ENCODE peak calls at places on chromosomes 1 and 21, in five cellular contexts. One of them, this sample, is unnamed.

GRCh38 chr1:11880911-11881748 is 22.4 kb upstream of the NPPB start:
- DNase-seq in D721Med: no peak
- DNase-seq in progenitor cell of endocrine pancreas: no peak
- DNase-seq in NCI-H1930: no peak
- DNase-seq in heart right ventricle: peak
- DNase-seq in this sample: no peak

GRCh38 chr21:34933609-34934345 is 115.3 kb downstream of the RUNX1 start:
- DNase-seq in D721Med: no peak
- DNase-seq in progenitor cell of endocrine pancreas: no peak
- DNase-seq in NCI-H1930: no peak
- DNase-seq in heart right ventricle: no peak
- DNase-seq in this sample: no peak

GRCh38 chr1:47137178-47137577 is at the start of gene CYP4A22:
- DNase-seq in D721Med: no peak
- DNase-seq in progenitor cell of endocrine pancreas: no peak
- DNase-seq in NCI-H1930: no peak
- DNase-seq in heart right ventricle: no peak
- DNase-seq in this sample: no peak

GRCh38 chr1:44733365-44733764 is 2.4 kb upstream of the RNU5D-1 start:
- DNase-seq in D721Med: no peak
- DNase-seq in progenitor cell of endocrine pancreas: no peak
- DNase-seq in NCI-H1930: no peak
- DNase-seq in heart right ventricle: no peak
- DNase-seq in this sample: no peak

GRCh38 chr1:34049477-34049876 is 115.6 kb downstream of the CSMD2 start:
- DNase-seq in D721Med: no peak
- DNase-seq in progenitor cell of endocrine pancreas: no peak
- DNase-seq in NCI-H1930: no peak
- DNase-seq in heart right ventricle: no peak
- DNase-seq in this sample: no peak

GRCh38 chr1:198788561-198789064 is 149.8 kb downstream of the PTPRC start:
- DNase-seq in D721Med: no peak
- DNase-seq in progenitor cell of endocrine pancreas: no peak
- DNase-seq in NCI-H1930: no peak
- DNase-seq in heart right ventricle: no peak
- DNase-seq in this sample: no peak

GRCh38 chr1:93346472-93346991 is 825 bp downstream of the DR1 start:
- DNase-seq in D721Med: no peak
- DNase-seq in progenitor cell of endocrine pancreas: no peak
- DNase-seq in NCI-H1930: no peak
- DNase-seq in heart right ventricle: no peak
- DNase-seq in this sample: peak

GRCh38 chr1:24906760-24907490 is 23.2 kb downstream of the RUNX3 start:
- DNase-seq in D721Med: no peak
- DNase-seq in progenitor cell of endocrine pancreas: no peak
- DNase-seq in NCI-H1930: no peak
- DNase-seq in heart right ventricle: no peak
- DNase-seq in this sample: no peak

GRCh38 chr1:158022554-158023278 is 29.3 kb downstream of the KIRREL1 start:
- DNase-seq in D721Med: no peak
- DNase-seq in progenitor cell of endocrine pancreas: no peak
- DNase-seq in NCI-H1930: no peak
- DNase-seq in heart right ventricle: no peak
- DNase-seq in this sample: no peak

GRCh38 chr1:162541619-162542141 is 19.8 kb upstream of the UAP1 start:
- DNase-seq in D721Med: no peak
- DNase-seq in progenitor cell of endocrine pancreas: no peak
- DNase-seq in NCI-H1930: no peak
- DNase-seq in heart right ventricle: no peak
- DNase-seq in this sample: no peak

GRCh38 chr1:156025873-156026272 is 5.1 kb upstream of the SSR2 start:
- DNase-seq in D721Med: peak
- DNase-seq in progenitor cell of endocrine pancreas: peak
- DNase-seq in NCI-H1930: peak
- DNase-seq in heart right ventricle: no peak
- DNase-seq in this sample: no peak

GRCh38 chr1:111605553-111605952 is 14.0 kb upstream of the RAP1A start:
- DNase-seq in D721Med: no peak
- DNase-seq in progenitor cell of endocrine pancreas: no peak
- DNase-seq in NCI-H1930: no peak
- DNase-seq in heart right ventricle: peak
- DNase-seq in this sample: no peak

GRCh38 chr1:172530000-172530399 is 3.0 kb upstream of the SUCO start:
- DNase-seq in D721Med: no peak
- DNase-seq in progenitor cell of endocrine pancreas: no peak
- DNase-seq in NCI-H1930: no peak
- DNase-seq in heart right ventricle: no peak
- DNase-seq in this sample: no peak

GRCh38 chr21:45618287-45618686 is 25.2 kb upstream of the PCBP3 start:
- DNase-seq in D721Med: no peak
- DNase-seq in progenitor cell of endocrine pancreas: no peak
- DNase-seq in NCI-H1930: no peak
- DNase-seq in heart right ventricle: no peak
- DNase-seq in this sample: no peak

GRCh38 chr1:182624582-182624981 is 20.4 kb upstream of the RGS16 start:
- DNase-seq in D721Med: no peak
- DNase-seq in progenitor cell of endocrine pancreas: no peak
- DNase-seq in NCI-H1930: no peak
- DNase-seq in heart right ventricle: no peak
- DNase-seq in this sample: no peak

GRCh38 chr1:175146535-175147213 is 45.9 kb downstream of the KIAA0040 start:
- DNase-seq in D721Med: peak
- DNase-seq in progenitor cell of endocrine pancreas: peak
- DNase-seq in NCI-H1930: peak
- DNase-seq in heart right ventricle: peak
- DNase-seq in this sample: peak

GRCh38 chr1:36350659-36351171 is 27.3 kb upstream of the EVA1B start:
- DNase-seq in D721Med: no peak
- DNase-seq in progenitor cell of endocrine pancreas: no peak
- DNase-seq in NCI-H1930: no peak
- DNase-seq in heart right ventricle: no peak
- DNase-seq in this sample: peak

GRCh38 chr1:10495942-10496341 is 21.2 kb downstream of the PEX14 start:
- DNase-seq in D721Med: no peak
- DNase-seq in progenitor cell of endocrine pancreas: no peak
- DNase-seq in NCI-H1930: no peak
- DNase-seq in heart right ventricle: no peak
- DNase-seq in this sample: no peak

GRCh38 chr21:38787461-38788274 is 18.1 kb upstream of the ETS2 start:
- DNase-seq in D721Med: no peak
- DNase-seq in progenitor cell of endocrine pancreas: peak
- DNase-seq in NCI-H1930: no peak
- DNase-seq in heart right ventricle: no peak
- DNase-seq in this sample: no peak

GRCh38 chr1:182740120-182740519 is 49.5 kb upstream of the NPL start:
- DNase-seq in D721Med: no peak
- DNase-seq in progenitor cell of endocrine pancreas: no peak
- DNase-seq in NCI-H1930: no peak
- DNase-seq in heart right ventricle: no peak
- DNase-seq in this sample: no peak

This sample was measured in T-helper 9 cell.